ENCODE peak calls at places on chromosomes 2 and 18, in ten cellular contexts. One of them, this sample, is unnamed. For H3K27me3 and H3K4me1, the result is how much of the 10 kb centered on the place peaks cover.

GRCh38 chr2:238925281-238925680 is 77.4 kb downstream of the TWIST2 start:
- DNase-seq in right atrium auricular region: no peak
- DNase-seq in adipocyte: no peak
- DNase-seq in A673: no peak
- DNase-seq in heart right ventricle: no peak
- DNase-seq in aorta: no peak
- DNase-seq in lung: no peak
- DNase-seq in mesenchymal stem cell: no peak
- DNase-seq in HCT116: no peak
- DNase-seq in PC-9: no peak
- DNase-seq in this sample: no peak

GRCh38 chr2:142944721-142945120 is 67.3 kb downstream of the KYNU start:
- DNase-seq in right atrium auricular region: no peak
- DNase-seq in lung: no peak
- DNase-seq in A673: no peak
- DNase-seq in heart right ventricle: no peak
- DNase-seq in mesenchymal stem cell: no peak
- DNase-seq in PC-9: no peak
- DNase-seq in aorta: no peak
- DNase-seq in HCT116: no peak
- DNase-seq in adipocyte: peak
- DNase-seq in this sample: peak

GRCh38 chr18:3250237-3251107 is 2.9 kb downstream of the MYL12A start:
- DNase-seq in right atrium auricular region: no peak
- DNase-seq in heart right ventricle: no peak
- DNase-seq in HCT116: no peak
- DNase-seq in aorta: no peak
- DNase-seq in lung: no peak
- DNase-seq in PC-9: no peak
- DNase-seq in A673: peak
- DNase-seq in adipocyte: peak
- DNase-seq in mesenchymal stem cell: peak
- DNase-seq in this sample: peak

GRCh38 chr18:12747530-12748315 is 44.9 kb downstream of the PSMG2 start:
- DNase-seq in adipocyte: no peak
- DNase-seq in mesenchymal stem cell: no peak
- DNase-seq in right atrium auricular region: no peak
- DNase-seq in HCT116: no peak
- DNase-seq in lung: no peak
- DNase-seq in heart right ventricle: no peak
- DNase-seq in PC-9: no peak
- DNase-seq in aorta: no peak
- DNase-seq in A673: no peak
- DNase-seq in this sample: no peak

GRCh38 chr2:133734699-133735098 is 166.4 kb upstream of the NCKAP5 start:
- DNase-seq in lung: no peak
- DNase-seq in HCT116: no peak
- DNase-seq in adipocyte: peak
- DNase-seq in aorta: no peak
- DNase-seq in A673: no peak
- DNase-seq in PC-9: no peak
- DNase-seq in right atrium auricular region: no peak
- DNase-seq in mesenchymal stem cell: peak
- DNase-seq in heart right ventricle: no peak
- DNase-seq in this sample: no peak

GRCh38 chr2:166375736-166376487 is at the start of gene SCN9A:
- DNase-seq in PC-9: peak
- DNase-seq in right atrium auricular region: peak
- DNase-seq in A673: peak
- DNase-seq in HCT116: no peak
- DNase-seq in mesenchymal stem cell: peak
- DNase-seq in aorta: peak
- DNase-seq in adipocyte: peak
- DNase-seq in lung: peak
- DNase-seq in heart right ventricle: peak
- DNase-seq in this sample: peak

GRCh38 chr18:71398530-71398929 is 1109.7 kb downstream of the SOCS6 start:
- DNase-seq in aorta: no peak
- DNase-seq in adipocyte: no peak
- DNase-seq in right atrium auricular region: no peak
- DNase-seq in A673: peak
- DNase-seq in lung: no peak
- DNase-seq in HCT116: no peak
- DNase-seq in mesenchymal stem cell: no peak
- DNase-seq in PC-9: no peak
- DNase-seq in heart right ventricle: no peak
- DNase-seq in this sample: no peak

GRCh38 chr2:120736955-120737801 is 1.5 kb downstream of the GLI2 start:
- DNase-seq in right atrium auricular region: peak
- DNase-seq in aorta: peak
- DNase-seq in A673: peak
- DNase-seq in PC-9: peak
- DNase-seq in heart right ventricle: peak
- DNase-seq in mesenchymal stem cell: peak
- DNase-seq in HCT116: no peak
- DNase-seq in adipocyte: peak
- DNase-seq in lung: peak
- DNase-seq in this sample: peak

GRCh38 chr2:16630463-16630862 is 35.2 kb downstream of the CYRIA start:
- DNase-seq in lung: no peak
- DNase-seq in A673: no peak
- DNase-seq in PC-9: no peak
- DNase-seq in adipocyte: no peak
- DNase-seq in heart right ventricle: no peak
- DNase-seq in HCT116: no peak
- DNase-seq in mesenchymal stem cell: no peak
- DNase-seq in aorta: no peak
- DNase-seq in right atrium auricular region: no peak
- DNase-seq in this sample: no peak

GRCh38 chr2:199186226-199186864 is 271.4 kb downstream of the SATB2 start:
- DNase-seq in A673: no peak
- DNase-seq in adipocyte: no peak
- DNase-seq in mesenchymal stem cell: no peak
- DNase-seq in lung: no peak
- DNase-seq in heart right ventricle: no peak
- DNase-seq in right atrium auricular region: no peak
- DNase-seq in HCT116: no peak
- DNase-seq in PC-9: no peak
- DNase-seq in aorta: no peak
- DNase-seq in this sample: no peak

GRCh38 chr2:41906325-41906700 is 141.5 kb upstream of the PKDCC start:
- DNase-seq in heart right ventricle: no peak
- DNase-seq in lung: no peak
- DNase-seq in HCT116: no peak
- DNase-seq in aorta: no peak
- DNase-seq in adipocyte: peak
- DNase-seq in mesenchymal stem cell: peak
- DNase-seq in right atrium auricular region: no peak
- DNase-seq in A673: peak
- DNase-seq in PC-9: no peak
- DNase-seq in this sample: no peak

GRCh38 chr2:221060335-221060734 is 511.8 kb downstream of the EPHA4 start:
- DNase-seq in PC-9: no peak
- DNase-seq in mesenchymal stem cell: peak
- DNase-seq in aorta: no peak
- DNase-seq in HCT116: no peak
- DNase-seq in lung: no peak
- DNase-seq in heart right ventricle: no peak
- DNase-seq in A673: no peak
- DNase-seq in adipocyte: peak
- DNase-seq in right atrium auricular region: no peak
- DNase-seq in this sample: peak

GRCh38 chr2:134218928-134219707 is 34.8 kb upstream of the MGAT5 start:
- DNase-seq in aorta: peak
- DNase-seq in right atrium auricular region: no peak
- DNase-seq in mesenchymal stem cell: peak
- DNase-seq in heart right ventricle: no peak
- DNase-seq in HCT116: no peak
- DNase-seq in lung: no peak
- DNase-seq in A673: no peak
- DNase-seq in PC-9: no peak
- DNase-seq in adipocyte: no peak
- DNase-seq in this sample: no peak

GRCh38 chr2:176079851-176080539 is 3.8 kb downstream of the EVX2 start:
- DNase-seq in PC-9: no peak
- DNase-seq in A673: peak
- DNase-seq in adipocyte: peak
- DNase-seq in heart right ventricle: peak
- DNase-seq in HCT116: peak
- DNase-seq in mesenchymal stem cell: no peak
- DNase-seq in aorta: no peak
- DNase-seq in lung: no peak
- DNase-seq in right atrium auricular region: peak
- DNase-seq in this sample: peak
- H3K27me3 ChIP-seq in PC-9: under half
- H3K27me3 ChIP-seq in A673: half or more
- H3K27me3 ChIP-seq in adipocyte: half or more
- H3K27me3 ChIP-seq in heart right ventricle: half or more
- H3K27me3 ChIP-seq in HCT116: under half
- H3K27me3 ChIP-seq in mesenchymal stem cell: half or more
- H3K27me3 ChIP-seq in aorta: under half
- H3K27me3 ChIP-seq in lung: under half
- H3K27me3 ChIP-seq in right atrium auricular region: half or more
- H3K27me3 ChIP-seq in this sample: half or more

GRCh38 chr18:79394438-79395307 is 1.1 kb upstream of the NFATC1 start:
- DNase-seq in heart right ventricle: peak
- DNase-seq in A673: peak
- DNase-seq in mesenchymal stem cell: peak
- DNase-seq in PC-9: no peak
- DNase-seq in adipocyte: peak
- DNase-seq in lung: no peak
- DNase-seq in right atrium auricular region: peak
- DNase-seq in aorta: peak
- DNase-seq in HCT116: no peak
- DNase-seq in this sample: peak
- H3K4me3 ChIP-seq in heart right ventricle: peak
- H3K4me3 ChIP-seq in A673: peak
- H3K4me3 ChIP-seq in mesenchymal stem cell: peak
- H3K4me3 ChIP-seq in PC-9: peak
- H3K4me3 ChIP-seq in adipocyte: no peak
- H3K4me3 ChIP-seq in lung: no peak
- H3K4me3 ChIP-seq in right atrium auricular region: peak
- H3K4me3 ChIP-seq in aorta: peak
- H3K4me3 ChIP-seq in HCT116: peak
- H3K4me3 ChIP-seq in this sample: peak

DNA sequence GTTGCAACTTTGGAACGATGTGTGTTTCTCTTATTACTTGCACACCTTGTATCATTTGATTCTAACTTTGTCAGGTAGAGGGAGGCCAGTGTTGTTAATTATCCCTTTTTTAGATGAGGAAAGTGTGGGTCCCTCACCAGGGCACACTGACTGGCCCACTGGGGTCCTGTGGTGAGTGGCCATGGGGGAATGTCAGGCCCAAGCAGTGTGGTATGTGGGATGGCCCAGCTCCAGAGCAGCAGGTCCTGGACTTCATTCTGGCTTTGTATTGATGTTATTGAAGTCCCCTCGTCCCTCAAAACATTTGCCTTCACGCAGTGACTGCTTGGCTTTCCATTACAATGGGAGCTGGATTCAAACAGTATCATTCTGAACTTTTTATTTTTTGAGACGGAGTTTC is 11.7 kb downstream of the NCK2 start:
- DNase-seq in adipocyte: no peak
- DNase-seq in PC-9: no peak
- DNase-seq in lung: no peak
- DNase-seq in HCT116: no peak
- DNase-seq in mesenchymal stem cell: no peak
- DNase-seq in right atrium auricular region: no peak
- DNase-seq in heart right ventricle: no peak
- DNase-seq in aorta: no peak
- DNase-seq in A673: no peak
- DNase-seq in this sample: no peak
- H3K4me1 ChIP-seq in adipocyte: under half
- H3K4me1 ChIP-seq in PC-9: under half
- H3K4me1 ChIP-seq in lung: under half
- H3K4me1 ChIP-seq in HCT116: under half
- H3K4me1 ChIP-seq in mesenchymal stem cell: under half
- H3K4me1 ChIP-seq in right atrium auricular region: under half
- H3K4me1 ChIP-seq in heart right ventricle: under half
- H3K4me1 ChIP-seq in aorta: under half
- H3K4me1 ChIP-seq in A673: under half
- H3K4me1 ChIP-seq in this sample: under half

GRCh38 chr2:176085120-176085788 is 1.5 kb upstream of the EVX2 start:
- DNase-seq in right atrium auricular region: no peak
- DNase-seq in HCT116: no peak
- DNase-seq in adipocyte: no peak
- DNase-seq in PC-9: no peak
- DNase-seq in heart right ventricle: no peak
- DNase-seq in lung: no peak
- DNase-seq in aorta: no peak
- DNase-seq in A673: no peak
- DNase-seq in mesenchymal stem cell: no peak
- DNase-seq in this sample: no peak

GRCh38 chr2:176083796-176084261 is at the start of gene EVX2:
- DNase-seq in right atrium auricular region: no peak
- DNase-seq in HCT116: no peak
- DNase-seq in mesenchymal stem cell: no peak
- DNase-seq in A673: no peak
- DNase-seq in PC-9: no peak
- DNase-seq in heart right ventricle: no peak
- DNase-seq in aorta: no peak
- DNase-seq in lung: no peak
- DNase-seq in adipocyte: no peak
- DNase-seq in this sample: no peak

GRCh38 chr2:176085861-176086771 is 2.4 kb upstream of the EVX2 start:
- DNase-seq in right atrium auricular region: no peak
- DNase-seq in heart right ventricle: no peak
- DNase-seq in A673: peak
- DNase-seq in HCT116: peak
- DNase-seq in lung: no peak
- DNase-seq in mesenchymal stem cell: no peak
- DNase-seq in adipocyte: peak
- DNase-seq in PC-9: peak
- DNase-seq in aorta: no peak
- DNase-seq in this sample: peak

GRCh38 chr2:176082885-176083731 is 654 bp downstream of the EVX2 start:
- DNase-seq in PC-9: no peak
- DNase-seq in HCT116: no peak
- DNase-seq in lung: no peak
- DNase-seq in heart right ventricle: no peak
- DNase-seq in adipocyte: no peak
- DNase-seq in right atrium auricular region: no peak
- DNase-seq in aorta: no peak
- DNase-seq in mesenchymal stem cell: no peak
- DNase-seq in A673: peak
- DNase-seq in this sample: no peak

DNA sequence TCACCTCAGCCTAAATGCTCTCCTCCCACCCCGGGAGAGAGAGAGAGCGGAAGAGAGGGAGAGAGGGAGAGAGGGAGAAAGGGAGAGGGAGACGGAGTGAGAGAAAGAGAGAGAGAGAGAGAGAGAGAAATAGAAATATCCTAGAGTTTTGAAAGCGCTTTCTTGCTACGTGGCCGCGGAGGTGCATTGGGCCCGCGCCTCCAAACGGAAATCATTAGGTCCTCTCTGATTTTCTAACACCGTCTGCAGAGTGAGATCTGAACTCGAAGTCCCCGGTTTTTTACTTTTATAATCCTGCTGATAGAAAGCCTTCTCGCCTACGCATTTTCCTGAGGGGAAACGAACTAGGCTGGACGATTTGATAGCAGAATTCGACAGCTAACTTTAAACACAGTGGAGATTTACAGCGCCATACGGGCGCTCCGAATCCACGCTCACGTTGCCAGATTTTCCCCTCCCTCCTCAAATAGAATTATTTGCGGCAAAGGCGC is 912 bp upstream of the EVX2 start:
- DNase-seq in A673: peak
- DNase-seq in HCT116: no peak
- DNase-seq in mesenchymal stem cell: no peak
- DNase-seq in adipocyte: no peak
- DNase-seq in aorta: no peak
- DNase-seq in right atrium auricular region: no peak
- DNase-seq in heart right ventricle: no peak
- DNase-seq in lung: no peak
- DNase-seq in PC-9: no peak
- DNase-seq in this sample: peak
- H3K27me3 ChIP-seq in A673: half or more
- H3K27me3 ChIP-seq in HCT116: under half
- H3K27me3 ChIP-seq in mesenchymal stem cell: half or more
- H3K27me3 ChIP-seq in adipocyte: half or more
- H3K27me3 ChIP-seq in aorta: under half
- H3K27me3 ChIP-seq in right atrium auricular region: half or more
- H3K27me3 ChIP-seq in heart right ventricle: half or more
- H3K27me3 ChIP-seq in lung: under half
- H3K27me3 ChIP-seq in PC-9: half or more
- H3K27me3 ChIP-seq in this sample: half or more